ENCODE peak calls at places on chromosomes 6 and 20, in four cellular contexts. One of them, this sample, is unnamed.

GRCh38 chr6:75235271-75235670 is 8.3 kb downstream of the COX7A2 start:
- DNase-seq in cardiac septum: no peak
- DNase-seq in RWPE1: no peak
- DNase-seq in MM.1S: no peak
- DNase-seq in this sample: no peak

GRCh38 chr20:44188752-44189151 is 1.8 kb upstream of the JPH2 start:
- DNase-seq in cardiac septum: no peak
- DNase-seq in MM.1S: no peak
- DNase-seq in RWPE1: no peak
- DNase-seq in this sample: no peak

GRCh38 chr20:44001667-44002596 is 87.3 kb downstream of the TOX2 start:
- DNase-seq in cardiac septum: peak; percentile 51
- DNase-seq in MM.1S: peak; percentile 96
- DNase-seq in RWPE1: no peak
- DNase-seq in this sample: peak; percentile 81

GRCh38 chr6:3231213-3232016 is 4.0 kb upstream of the TUBB2B start:
- DNase-seq in RWPE1: peak; percentile 36
- DNase-seq in cardiac septum: no peak
- DNase-seq in MM.1S: no peak
- DNase-seq in this sample: no peak

GRCh38 chr6:105588116-105588710 is 185.3 kb upstream of the PREP start:
- DNase-seq in RWPE1: no peak
- DNase-seq in MM.1S: no peak
- DNase-seq in cardiac septum: no peak
- DNase-seq in this sample: no peak

GRCh38 chr20:37396520-37397075 is 50.7 kb downstream of the SRC start:
- DNase-seq in MM.1S: no peak
- DNase-seq in RWPE1: no peak
- DNase-seq in cardiac septum: no peak
- DNase-seq in this sample: no peak

GRCh38 chr6:158396136-158396535 is 83.9 kb downstream of the TULP4 start:
- DNase-seq in MM.1S: no peak
- DNase-seq in cardiac septum: no peak
- DNase-seq in RWPE1: no peak
- DNase-seq in this sample: no peak

GRCh38 chr6:75337805-75338204 is 53.2 kb upstream of the TMEM30A start:
- DNase-seq in MM.1S: no peak
- DNase-seq in RWPE1: no peak
- DNase-seq in cardiac septum: no peak
- DNase-seq in this sample: peak; percentile 10

GRCh38 chr6:220736-221475 is 71.4 kb upstream of the DUSP22 start:
- DNase-seq in MM.1S: peak; percentile 31
- DNase-seq in cardiac septum: no peak
- DNase-seq in RWPE1: no peak
- DNase-seq in this sample: peak; percentile 90

GRCh38 chr20:1941226-1941625 is 46.0 kb downstream of the SIRPA start:
- DNase-seq in cardiac septum: peak; percentile 68
- DNase-seq in RWPE1: peak; percentile 98
- DNase-seq in MM.1S: no peak
- DNase-seq in this sample: no peak

GRCh38 chr20:57479196-57479595 is 45.7 kb downstream of the CTCFL start:
- DNase-seq in MM.1S: no peak
- DNase-seq in cardiac septum: no peak
- DNase-seq in RWPE1: no peak
- DNase-seq in this sample: no peak

GRCh38 chr20:40984496-40984895 is 44.1 kb upstream of the TOP1 start:
- DNase-seq in cardiac septum: no peak
- DNase-seq in RWPE1: no peak
- DNase-seq in MM.1S: no peak
- DNase-seq in this sample: no peak